ENCODE peak calls at places on chromosomes 11 and 22, in seven cellular contexts. S, T, J, A, B, F and D are unnamed samples.

GRCh38 chr11:68994161-68994890 is 13.5 kb upstream of the MRGPRD start:
- DNase-seq in J (no peak), S (no peak), B (no peak), T (no peak), F (peak), A (no peak), D (no peak)

GRCh38 chr11:59221438-59221837 is 8.7 kb upstream of the MPEG1 start:
- DNase-seq in J (no peak), F (no peak), S (no peak), T (peak), A (no peak), B (no peak), D (no peak)

GRCh38 chr11:46170797-46171196 is 49.5 kb upstream of the PHF21A start:
- DNase-seq in A (no peak), T (no peak), F (no peak), B (no peak), J (no peak), S (no peak), D (no peak)

GRCh38 chr22:30857791-30858190 is 110.8 kb downstream of the MORC2 start:
- DNase-seq in A (no peak), T (no peak), J (no peak), S (no peak), B (no peak), F (no peak), D (no peak)

GRCh38 chr22:17581056-17581455 is 17.8 kb downstream of the SLC25A18 start:
- DNase-seq in A (no peak), B (no peak), T (no peak), S (no peak), F (no peak), J (no peak), D (no peak)

GRCh38 chr11:110243804-110244203 is 52.6 kb downstream of the RDX start:
- DNase-seq in B (no peak), S (no peak), A (no peak), T (no peak), J (no peak), F (no peak), D (no peak)

GRCh38 chr11:69278091-69278867 is 15.7 kb upstream of the MYEOV start:
- DNase-seq in S (no peak), T (no peak), B (no peak), J (peak), F (no peak), A (no peak), D (no peak)

GRCh38 chr22:44458044-44459020 is 39.7 kb downstream of the RTL6 start:
- DNase-seq in F (no peak), T (no peak), S (no peak), A (no peak), J (no peak), B (no peak), D (no peak)

GRCh38 chr22:41479671-41480396 is 10.9 kb downstream of the ACO2 start:
- DNase-seq in J (no peak), F (peak), B (peak), T (peak), S (peak), A (peak), D (peak)

GRCh38 chr22:39097098-39098020 is at the start of gene APOBEC3H:
- DNase-seq in S (no peak), J (no peak), F (no peak), A (no peak), T (no peak), B (no peak), D (peak)

GRCh38 chr11:128022007-128022368 is 565.4 kb downstream of the ETS1 start:
- DNase-seq in S (no peak), T (peak), B (no peak), F (no peak), J (no peak), A (no peak), D (peak)

GRCh38 chr11:61290905-61291690 is 4.0 kb downstream of the VWCE start:
- DNase-seq in A (peak), J (no peak), T (no peak), S (no peak), F (peak), B (peak), D (no peak)

GRCh38 chr22:44932493-44932892 is 77.3 kb downstream of the PHF21B start:
- DNase-seq in F (no peak), J (no peak), B (no peak), A (no peak), S (no peak), T (no peak), D (no peak)

GRCh38 chr11:62882811-62883496 is 2.3 kb downstream of the SLC3A2 start:
- DNase-seq in J (no peak), T (no peak), B (no peak), S (no peak), F (no peak), A (no peak), D (no peak)

GRCh38 chr11:3655548-3655947 is 10.6 kb downstream of the ART1 start:
- DNase-seq in A (no peak), F (no peak), B (peak), T (no peak), J (no peak), S (no peak), D (no peak)

GRCh38 chr11:47511927-47512326 is 41.0 kb downstream of the CELF1 start:
- DNase-seq in B (no peak), A (no peak), T (no peak), S (no peak), J (no peak), F (no peak), D (peak)

GRCh38 chr11:77672276-77672675 is 34.7 kb upstream of the CLNS1A start:
- DNase-seq in B (no peak), F (no peak), A (no peak), T (peak), S (no peak), J (peak), D (peak)

GRCh38 chr11:83836883-83837654 is 550.9 kb upstream of the CCDC90B start:
- DNase-seq in J (no peak), B (peak), T (peak), A (peak), F (peak), S (peak), D (peak)

GRCh38 chr22:47718337-47718736 is 955.9 kb downstream of the TBC1D22A start:
- DNase-seq in B (no peak), T (no peak), A (no peak), F (no peak), J (no peak), S (no peak), D (no peak)

GRCh38 chr11:62654297-62654696 is 1.2 kb upstream of the INTS5 start:
- DNase-seq in J (peak), F (no peak), A (no peak), S (no peak), B (no peak), T (no peak), D (no peak)

GRCh38 chr11:35105319-35106063 is 33.5 kb upstream of the CD44 start:
- DNase-seq in J (no peak), S (no peak), F (no peak), T (no peak), A (no peak), B (no peak), D (no peak)

GRCh38 chr11:72562431-72562830 is 111.8 kb downstream of the PDE2A start:
- DNase-seq in S (no peak), T (no peak), J (no peak), A (no peak), B (no peak), F (no peak), D (no peak)

GRCh38 chr11:90646266-90646665 is 423.4 kb upstream of the CHORDC1 start:
- DNase-seq in S (no peak), F (no peak), J (no peak), B (no peak), A (no peak), T (no peak), D (no peak)

GRCh38 chr11:90650124-90650523 is 427.3 kb upstream of the CHORDC1 start:
- DNase-seq in J (no peak), S (no peak), T (no peak), A (no peak), B (no peak), F (no peak), D (no peak)

DNA sequence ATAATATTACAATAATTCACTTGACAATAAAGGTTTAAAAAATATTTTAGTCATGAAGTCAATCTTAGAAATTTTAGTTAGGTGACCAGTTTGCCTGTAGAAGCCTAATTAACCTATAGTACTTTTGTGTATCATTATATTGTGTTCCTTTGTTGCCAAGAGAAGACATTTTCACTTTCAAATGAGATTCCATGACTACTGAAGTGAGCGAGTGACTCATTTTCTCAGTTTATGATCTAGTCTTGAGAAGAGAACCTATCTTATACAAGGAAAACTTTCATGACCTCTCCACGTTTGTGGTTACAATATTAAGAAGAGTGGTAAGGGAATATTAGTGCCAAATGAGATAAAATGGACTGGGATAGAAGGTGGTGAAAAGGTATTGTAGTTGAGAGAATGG is 423.9 kb upstream of the CHORDC1 start:
- DNase-seq in A (no peak), T (no peak), S (no peak), B (no peak), F (no peak), J (no peak), D (no peak)
- H2BK5ac ChIP-seq in A (no peak), T (no peak), S (no peak), B (no peak), F (no peak), J (no peak), D (no peak)

DNA sequence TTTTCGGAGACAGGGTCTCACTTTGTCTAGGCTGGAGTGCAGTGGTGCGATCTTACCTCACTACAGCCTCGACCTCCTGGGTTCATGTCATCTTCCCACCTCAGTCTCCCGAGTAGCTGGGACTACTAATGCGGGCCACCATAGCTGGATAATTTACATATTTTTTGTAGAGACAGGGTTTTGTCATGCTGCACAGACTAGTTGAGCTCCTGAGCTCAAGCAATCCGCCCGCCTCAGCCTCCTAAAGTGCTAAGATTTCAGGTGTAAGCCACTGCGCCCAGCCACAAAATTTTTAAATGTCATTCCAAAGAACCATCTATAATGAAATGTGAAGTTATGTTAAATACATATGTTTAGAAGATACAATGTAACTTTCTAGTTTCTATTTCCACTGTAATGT is 4747.7 kb upstream of the OR11H1 start:
- DNase-seq in T (no peak), F (no peak), A (no peak), B (no peak), J (no peak), S (no peak), D (no peak)
- H2BK5ac ChIP-seq in T (no peak), F (no peak), A (no peak), B (no peak), J (no peak), S (no peak), D (no peak)

DNA sequence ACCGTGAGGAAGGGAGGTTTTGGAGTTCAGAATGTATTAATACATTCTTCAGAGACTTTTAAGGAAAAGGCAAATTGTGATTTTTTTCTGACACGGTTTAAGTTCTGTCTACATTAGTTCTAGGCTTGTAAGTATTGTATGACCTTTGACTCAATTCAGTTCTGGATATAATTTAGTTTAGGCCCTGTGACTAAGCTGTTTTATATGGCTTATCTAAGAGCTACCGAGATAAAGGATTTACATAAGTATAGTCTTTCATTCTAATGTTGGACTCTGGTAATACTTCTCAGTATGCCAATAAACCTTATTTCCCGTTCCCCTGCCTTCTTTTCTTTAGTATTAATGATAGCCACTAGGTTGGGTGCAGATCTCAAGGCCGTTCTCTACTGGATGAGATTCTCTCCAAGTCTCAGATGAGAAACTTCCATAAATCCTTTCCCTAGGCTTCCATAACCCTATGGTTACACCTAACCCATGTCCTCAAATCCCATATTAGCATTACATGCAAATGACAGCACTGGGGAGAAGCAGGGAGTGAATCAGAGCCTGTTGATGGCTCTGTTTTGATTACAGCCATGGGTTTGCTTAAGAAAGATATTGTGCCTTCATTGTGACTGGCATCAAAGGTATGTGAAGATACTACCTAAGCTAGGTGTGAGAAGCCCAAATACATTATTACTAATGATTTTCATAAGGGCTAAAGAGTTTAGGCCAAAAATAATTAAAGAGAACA is 38.7 kb downstream of the BARX2 start:
- DNase-seq in F (no peak), S (no peak), A (no peak), T (no peak), J (no peak), B (no peak), D (no peak)
- H2BK5ac ChIP-seq in F (no peak), S (no peak), A (no peak), T (no peak), J (no peak), B (no peak), D (no peak)

GRCh38 chr11:7793233-7793632 is 3.5 kb downstream of the OR5P2 start:
- DNase-seq in T (no peak), B (no peak), S (no peak), F (no peak), A (no peak), J (no peak), D (no peak)

DNA sequence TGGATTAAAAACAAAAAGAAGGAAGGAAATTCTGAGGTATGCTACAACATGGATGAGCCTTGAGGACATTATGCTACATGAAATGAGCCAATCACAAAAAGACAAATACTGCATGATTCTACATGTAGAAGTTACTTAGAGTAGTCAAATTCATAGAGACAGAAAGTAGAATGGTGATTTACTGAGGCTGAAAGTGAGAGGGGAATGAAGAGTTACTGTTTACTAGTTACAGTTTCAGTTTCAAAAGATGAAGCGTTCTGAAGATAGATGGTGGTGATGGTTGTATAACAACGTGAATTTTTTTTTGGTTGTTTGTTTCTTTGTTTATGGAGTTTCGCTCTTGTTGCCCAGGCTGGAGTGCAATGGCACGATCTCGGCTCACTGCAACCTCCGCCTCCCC is 9.5 kb downstream of the OR5P2 start:
- DNase-seq in B (no peak), S (no peak), J (no peak), F (no peak), T (no peak), A (no peak), D (no peak)
- H2BK5ac ChIP-seq in B (no peak), S (no peak), J (no peak), F (no peak), T (no peak), A (no peak), D (no peak)